ENCODE peak calls at places on chromosome 20, in ten cellular contexts. L is tibial nerve, M is A549, A is ovary, B is HepG2, C is SK-N-SH, F is K562, W is transverse colon, U is upper lobe of left lung, D is sigmoid colon. I is an unnamed sample.

GRCh38 chr20:8209061-8209460 is 77.0 kb downstream of the PLCB1 start:
- DNase-seq in L (no peak), M (no peak), A (no peak), B (no peak), C (no peak), F (no peak), W (no peak), U (no peak), D (no peak), I (no peak)

GRCh38 chr20:45589725-45590124 is 10.6 kb upstream of the WFDC8 start:
- DNase-seq in L (no peak), M (no peak), A (no peak), B (no peak), C (no peak), F (no peak), W (no peak), U (no peak), D (no peak), I (no peak)

GRCh38 chr20:17835941-17836861 is 132.4 kb downstream of the SNX5 start:
- DNase-seq in L (peak; percentile 39), M (no peak), A (peak; percentile 72), B (no peak), C (no peak), F (no peak), W (peak; percentile 47), U (no peak), D (peak; percentile 94), I (no peak)

GRCh38 chr20:48761023-48761785 is 66.6 kb downstream of the PREX1 start:
- DNase-seq in L (peak; percentile 28), M (no peak), A (no peak), B (no peak), C (no peak), F (no peak), W (peak; percentile 57), U (no peak), D (no peak), I (peak; percentile 55)

GRCh38 chr20:6120491-6120988 is 2.3 kb downstream of the FERMT1 start:
- DNase-seq in L (no peak), M (no peak), A (no peak), B (no peak), C (no peak), F (no peak), W (no peak), U (no peak), D (no peak), I (no peak)

GRCh38 chr20:6868864-6869263 is 101.4 kb downstream of the BMP2 start:
- DNase-seq in L (no peak), M (no peak), A (no peak), B (no peak), C (no peak), F (no peak), W (no peak), U (peak; percentile 43), D (no peak), I (no peak)

GRCh38 chr20:57672164-57672563 is 37.7 kb downstream of the PMEPA1 start:
- DNase-seq in L (no peak), M (no peak), A (no peak), B (no peak), C (peak; percentile 72), F (no peak), W (no peak), U (peak; percentile 90), D (peak; percentile 78), I (no peak)

GRCh38 chr20:31841928-31842327 is 3.5 kb downstream of the FOXS1 start:
- DNase-seq in L (no peak), M (no peak), A (peak; percentile 66), B (peak; percentile 38), C (no peak), F (peak; percentile 37), W (no peak), U (no peak), D (peak; percentile 60), I (no peak)

GRCh38 chr20:13274311-13274965 is 53.4 kb downstream of the ISM1 start:
- DNase-seq in L (no peak), M (no peak), A (no peak), B (no peak), C (no peak), F (no peak), W (no peak), U (peak; percentile 70), D (no peak), I (no peak)

GRCh38 chr20:53489528-53489927 is 104.1 kb downstream of the ZNF217 start:
- DNase-seq in L (no peak), M (no peak), A (no peak), B (no peak), C (no peak), F (no peak), W (no peak), U (no peak), D (no peak), I (no peak)

GRCh38 chr20:53494753-53495152 is 98.9 kb downstream of the ZNF217 start:
- DNase-seq in L (no peak), M (no peak), A (no peak), B (no peak), C (peak; percentile 53), F (no peak), W (no peak), U (no peak), D (no peak), I (no peak)

GRCh38 chr20:53495357-53495756 is 98.3 kb downstream of the ZNF217 start:
- DNase-seq in L (no peak), M (no peak), A (no peak), B (no peak), C (peak; percentile 71), F (no peak), W (no peak), U (no peak), D (no peak), I (no peak)

GRCh38 chr20:53492212-53492611 is 101.4 kb downstream of the ZNF217 start:
- DNase-seq in L (no peak), M (no peak), A (no peak), B (peak; percentile 47), C (no peak), F (no peak), W (no peak), U (no peak), D (no peak), I (no peak)

GRCh38 chr20:53493201-53493908 is 100.3 kb downstream of the ZNF217 start:
- DNase-seq in L (no peak), M (no peak), A (no peak), B (no peak), C (peak; percentile 34), F (no peak), W (no peak), U (no peak), D (no peak), I (no peak)
- TF ChIP-seq CTCF in L (no peak), M (no peak), A (peak; percentile 23), B (no peak), C (no peak), F (no peak), W (no peak), U (no peak), D (no peak), I (no peak)

GRCh38 chr20:37282558-37282957 is 6.9 kb upstream of the MANBAL start:
- DNase-seq in L (no peak), M (no peak), A (no peak), B (no peak), C (no peak), F (peak; percentile 36), W (peak; percentile 19), U (no peak), D (peak; percentile 82), I (no peak)
- H3K27ac ChIP-seq in L (no peak overlapping the region), M (peak overlapping the region; percentile 20), A (no peak overlapping the region), B (no peak overlapping the region), C (peak overlapping the region; percentile 29), F (no peak overlapping the region), W (peak overlapping the region; percentile 52), U (no peak overlapping the region), D (peak overlapping the region; percentile 71), I (no peak overlapping the region)

DNA sequence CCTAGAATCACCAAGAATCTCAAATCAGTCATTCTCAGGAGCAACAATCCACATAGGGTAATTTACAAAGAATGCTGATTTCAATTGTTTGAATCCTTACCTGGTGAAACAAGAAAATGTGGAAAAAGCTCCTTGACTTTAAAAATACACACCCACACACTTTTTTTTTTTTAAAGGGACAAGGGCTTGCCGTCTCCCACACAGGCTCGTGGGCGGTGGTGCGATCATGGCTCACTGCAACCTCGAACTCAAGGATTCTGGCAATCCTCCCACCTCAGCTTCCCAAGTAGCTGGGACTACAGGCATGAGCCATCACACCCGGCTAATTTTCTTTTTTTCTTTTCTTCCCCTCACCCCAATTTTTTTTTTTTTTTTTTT is 30.7 kb downstream of the PARD6B start:
- DNase-seq in L (no peak), M (no peak), A (no peak), B (no peak), C (no peak), F (peak; percentile 42), W (no peak), U (no peak), D (no peak), I (no peak)
- TF ChIP-seq EP300 in L (no peak), M (no peak), A (no peak), B (no peak), C (peak; percentile 2), F (no peak), W (no peak), U (no peak), D (no peak), I (no peak)

GRCh38 chr20:62895539-62895938 is 30.8 kb downstream of the DIDO1 start:
- DNase-seq in L (no peak), M (no peak), A (no peak), B (no peak), C (no peak), F (no peak), W (no peak), U (no peak), D (no peak), I (no peak)

GRCh38 chr20:62892348-62893304 is 31.0 kb upstream of the TCFL5 start:
- DNase-seq in L (no peak), M (no peak), A (no peak), B (no peak), C (no peak), F (no peak), W (no peak), U (no peak), D (no peak), I (no peak)

GRCh38 chr20:62891111-62891510 is 29.5 kb upstream of the TCFL5 start:
- DNase-seq in L (no peak), M (no peak), A (no peak), B (no peak), C (no peak), F (no peak), W (no peak), U (no peak), D (no peak), I (no peak)

GRCh38 chr20:62894261-62894660 is 32.0 kb downstream of the DIDO1 start:
- DNase-seq in L (no peak), M (no peak), A (no peak), B (no peak), C (no peak), F (no peak), W (no peak), U (no peak), D (no peak), I (no peak)

DNA sequence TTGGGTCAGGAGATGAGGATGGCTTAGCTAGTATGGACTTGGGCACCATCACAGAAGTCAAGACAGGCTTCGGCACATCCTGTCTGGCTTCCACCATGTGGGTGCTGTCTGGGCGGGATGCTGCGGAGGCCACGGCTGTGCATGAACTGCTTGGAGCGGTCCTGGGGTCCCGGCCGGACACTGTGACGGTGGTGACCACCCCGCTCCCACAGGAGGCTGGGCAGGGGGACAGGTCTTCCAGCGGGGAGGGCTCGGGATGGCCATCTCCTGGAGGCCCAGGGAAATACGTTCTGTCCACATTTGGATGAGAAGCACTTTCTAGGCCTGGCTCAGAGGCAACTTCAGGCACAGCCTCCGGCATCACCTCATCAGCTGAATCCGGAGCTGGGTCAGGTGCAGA is 32.1 kb upstream of the TCFL5 start:
- DNase-seq in L (no peak), M (no peak), A (no peak), B (no peak), C (peak; percentile 57), F (no peak), W (no peak), U (no peak), D (no peak), I (no peak)
- TF ChIP-seq CTCF in L (no peak), M (no peak), A (no peak), B (peak; percentile 67), C (peak; percentile 32), F (peak; percentile 33), W (no peak), U (no peak), D (no peak), I (no peak)